ENCODE peak calls at places on chromosomes 6 and 20, in nine cellular contexts. Y, E, X, C, W, I, L, Q and F are unnamed samples.

GRCh38 chr6:45420909-45421699 is 43.4 kb upstream of the SUPT3H start:
- DNase-seq in Y (no peak), E (no peak), X (peak; percentile 39), C (no peak), W (no peak), I (no peak), L (peak; percentile 64), Q (no peak), F (no peak)

GRCh38 chr20:39210331-39211074 is 248.4 kb downstream of the DHX35 start:
- DNase-seq in Y (no peak), E (no peak), X (no peak), C (no peak), W (no peak), I (peak; percentile 11), L (no peak), Q (no peak), F (peak; percentile 10)

GRCh38 chr6:13328875-13329183 is 492 bp upstream of the TBC1D7 start:
- DNase-seq in Y (no peak), E (no peak), X (no peak), C (no peak), W (no peak), I (no peak), L (no peak), Q (no peak), F (no peak)

GRCh38 chr6:96878101-96878500 is 19.6 kb downstream of the NDUFAF4 start:
- DNase-seq in Y (no peak), E (no peak), X (no peak), C (no peak), W (no peak), I (no peak), L (no peak), Q (no peak), F (no peak)

GRCh38 chr20:2032168-2032567 is 38.3 kb upstream of the PDYN start:
- DNase-seq in Y (no peak), E (no peak), X (peak; percentile 20), C (no peak), W (peak; percentile 5), I (no peak), L (no peak), Q (no peak), F (no peak)

GRCh38 chr20:59835057-59835447 is 98.4 kb downstream of the SYCP2 start:
- DNase-seq in Y (no peak), E (no peak), X (no peak), C (no peak), W (no peak), I (no peak), L (no peak), Q (no peak), F (no peak)

GRCh38 chr6:14273196-14273595 is 155.6 kb downstream of the CD83 start:
- DNase-seq in Y (no peak), E (no peak), X (no peak), C (no peak), W (no peak), I (no peak), L (no peak), Q (no peak), F (no peak)

GRCh38 chr20:47217482-47218446 is 138.7 kb downstream of the ZMYND8 start:
- DNase-seq in Y (no peak), E (no peak), X (no peak), C (no peak), W (no peak), I (no peak), L (no peak), Q (no peak), F (no peak)

GRCh38 chr6:36769676-36770499 is 69.4 kb downstream of the CPNE5 start:
- DNase-seq in Y (no peak), E (no peak), X (no peak), C (peak; percentile 55), W (no peak), I (no peak), L (peak; percentile 51), Q (no peak), F (peak; percentile 44)

GRCh38 chr6:20846602-20847028 is 312.4 kb downstream of the CDKAL1 start:
- DNase-seq in Y (no peak), E (no peak), X (no peak), C (no peak), W (no peak), I (no peak), L (no peak), Q (no peak), F (no peak)

GRCh38 chr6:90431521-90432407 is 135.1 kb upstream of the BACH2 start:
- DNase-seq in Y (no peak), E (no peak), X (no peak), C (no peak), W (no peak), I (no peak), L (no peak), Q (no peak), F (no peak)

GRCh38 chr6:144094731-144095133 is 641 bp downstream of the SF3B5 start:
- DNase-seq in Y (peak; percentile 66), E (no peak), X (no peak), C (no peak), W (no peak), I (no peak), L (no peak), Q (no peak), F (peak; percentile 13)

GRCh38 chr20:14830466-14830865 is 493.1 kb upstream of the FLRT3 start:
- DNase-seq in Y (no peak), E (no peak), X (no peak), C (no peak), W (no peak), I (no peak), L (no peak), Q (no peak), F (no peak)

GRCh38 chr6:23308166-23308565 is 738.8 kb downstream of the HDGFL1 start:
- DNase-seq in Y (no peak), E (no peak), X (no peak), C (no peak), W (no peak), I (no peak), L (no peak), Q (no peak), F (no peak)

GRCh38 chr6:35248965-35249364 is 10.6 kb upstream of the ZNF76 start:
- DNase-seq in Y (no peak), E (no peak), X (no peak), C (no peak), W (no peak), I (no peak), L (no peak), Q (no peak), F (no peak)

GRCh38 chr6:135826225-135826804 is 25.2 kb upstream of the PDE7B start:
- DNase-seq in Y (no peak), E (no peak), X (no peak), C (no peak), W (no peak), I (no peak), L (no peak), Q (no peak), F (no peak)

GRCh38 chr6:52554684-52555280 is 22.1 kb downstream of the TRAM2 start:
- DNase-seq in Y (no peak), E (no peak), X (no peak), C (no peak), W (no peak), I (no peak), L (peak; percentile 11), Q (no peak), F (no peak)
- H3K27ac ChIP-seq in Y (no peak overlapping the region), E (no peak overlapping the region), X (no peak overlapping the region), C (no peak overlapping the region), W (no peak overlapping the region), I (peak overlapping the region; percentile 32), L (peak overlapping the region; percentile 74), Q (no peak overlapping the region), F (no peak overlapping the region)

DNA sequence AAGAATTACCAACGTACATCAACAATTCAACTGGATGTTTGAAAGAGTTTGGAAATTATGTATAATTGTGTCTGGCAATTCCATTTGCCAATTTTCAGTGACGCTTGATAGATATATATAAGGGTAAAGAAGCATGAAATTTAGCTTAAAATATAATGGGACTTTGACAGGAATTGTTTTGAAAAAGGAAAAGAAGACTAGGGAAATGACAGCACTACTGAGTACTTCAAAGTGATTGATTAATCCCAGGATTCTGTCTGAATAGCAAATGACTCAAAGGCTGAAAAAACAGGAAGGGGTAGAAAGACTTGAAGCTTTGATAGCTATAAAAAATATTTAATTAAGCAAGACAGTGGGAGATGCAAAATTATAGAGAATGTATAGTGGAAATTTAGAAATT is 200.0 kb downstream of the KHDRBS2 start:
- DNase-seq in Y (no peak), E (no peak), X (no peak), C (no peak), W (no peak), I (no peak), L (no peak), Q (no peak), F (no peak)
- H3K27ac ChIP-seq in Y (no peak overlapping the region), E (no peak overlapping the region), X (no peak overlapping the region), C (no peak overlapping the region), W (no peak overlapping the region), I (no peak overlapping the region), L (no peak overlapping the region), Q (no peak overlapping the region), F (no peak overlapping the region)

GRCh38 chr6:12324096-12324495 is 33.9 kb downstream of the EDN1 start:
- DNase-seq in Y (no peak), E (no peak), X (no peak), C (no peak), W (no peak), I (peak; percentile 65), L (peak; percentile 48), Q (no peak), F (peak; percentile 96)
- H3K27ac ChIP-seq in Y (no peak overlapping the region), E (no peak overlapping the region), X (no peak overlapping the region), C (peak overlapping the region; percentile 63), W (no peak overlapping the region), I (peak overlapping the region; percentile 74), L (no peak overlapping the region), Q (no peak overlapping the region), F (peak overlapping the region; percentile 76)

GRCh38 chr6:11213305-11214106 is 19.0 kb downstream of the NEDD9 start:
- DNase-seq in Y (no peak), E (no peak), X (no peak), C (no peak), W (no peak), I (no peak), L (peak; percentile 44), Q (no peak), F (no peak)

GRCh38 chr6:11214438-11214837 is 18.0 kb downstream of the NEDD9 start:
- DNase-seq in Y (no peak), E (peak; percentile 56), X (no peak), C (no peak), W (no peak), I (no peak), L (no peak), Q (no peak), F (no peak)

GRCh38 chr6:11211235-11211634 is 21.2 kb downstream of the NEDD9 start:
- DNase-seq in Y (no peak), E (no peak), X (no peak), C (no peak), W (no peak), I (no peak), L (no peak), Q (no peak), F (no peak)

GRCh38 chr6:11210386-11211138 is 21.9 kb downstream of the NEDD9 start:
- DNase-seq in Y (no peak), E (no peak), X (no peak), C (no peak), W (no peak), I (no peak), L (no peak), Q (no peak), F (no peak)

DNA sequence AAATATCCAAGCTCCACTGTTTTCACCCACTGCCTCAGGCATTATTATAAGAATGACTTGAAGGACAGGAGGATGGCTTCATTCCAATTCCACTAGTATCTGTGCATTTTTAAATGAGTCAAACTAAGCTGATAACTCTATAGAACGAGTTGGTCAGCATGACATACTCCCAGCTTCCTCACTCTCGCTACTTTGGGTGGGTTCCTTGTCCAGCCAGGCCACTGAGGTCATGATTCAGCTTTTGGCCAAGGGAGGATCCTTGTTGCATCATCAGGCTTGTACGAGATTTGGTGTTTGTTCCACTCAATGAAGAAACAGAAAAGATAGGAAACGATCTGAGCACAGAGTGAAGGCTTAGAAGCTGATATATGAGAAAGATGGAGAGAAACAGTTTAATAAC is 19.8 kb downstream of the NEDD9 start:
- DNase-seq in Y (no peak), E (no peak), X (no peak), C (no peak), W (no peak), I (no peak), L (peak; percentile 84), Q (no peak), F (no peak)
- H3K27ac ChIP-seq in Y (no peak overlapping the region), E (peak overlapping the region; percentile 48), X (no peak overlapping the region), C (peak overlapping the region; percentile 83), W (no peak overlapping the region), I (peak overlapping the region; percentile 83), L (peak overlapping the region; percentile 28), Q (no peak overlapping the region), F (peak overlapping the region; percentile 14)